ENCODE peak calls at places on chromosomes 12 and 14, in four cellular contexts. J is IMR-90, X is HCT116, P is aorta. H is an unnamed sample.

GRCh38 chr12:56935752-56936151 is 1.5 kb upstream of the SDR9C7 start:
- DNase-seq in P (no peak), X (no peak), J (no peak), H (no peak)

GRCh38 chr12:6841139-6841515 is 402 bp downstream of the GNB3 start:
- DNase-seq in J (no peak), X (no peak), P (no peak), H (no peak)

GRCh38 chr12:83389237-83389996 is 702.7 kb downstream of the TMTC2 start:
- DNase-seq in J (no peak), X (peak), P (no peak), H (no peak)

GRCh38 chr12:52320784-52321400 is at the start of gene KRT83:
- DNase-seq in J (no peak), P (no peak), X (no peak), H (no peak)

GRCh38 chr12:56084958-56085543 is 5.1 kb downstream of the ERBB3 start:
- DNase-seq in P (no peak), J (no peak), X (no peak), H (no peak)

GRCh38 chr12:109757671-109758265 is 44.1 kb downstream of the FAM222A start:
- DNase-seq in J (no peak), X (no peak), P (peak), H (no peak)

GRCh38 chr12:64476844-64477243 is 24.9 kb downstream of the TBK1 start:
- DNase-seq in X (no peak), J (no peak), P (no peak), H (no peak)

GRCh38 chr14:53022593-53022992 is 71.7 kb upstream of the FERMT2 start:
- DNase-seq in J (peak), P (no peak), X (no peak), H (no peak)

GRCh38 chr14:69692542-69693053 is 74.3 kb upstream of the SRSF5 start:
- DNase-seq in P (no peak), J (no peak), X (no peak), H (no peak)

GRCh38 chr12:107818984-107819383 is 44.5 kb downstream of the ASCL4 start:
- DNase-seq in J (peak), X (no peak), P (peak), H (no peak)

GRCh38 chr14:105375635-105376057 is 22.7 kb upstream of the TEX22 start:
- DNase-seq in J (peak), X (no peak), P (no peak), H (no peak)

GRCh38 chr14:36176524-36176923 is at the start of gene PTCSC3:
- DNase-seq in P (no peak), X (no peak), J (no peak), H (no peak)

GRCh38 chr14:54572316-54572715 is 5.4 kb downstream of the SAMD4A start:
- DNase-seq in J (no peak), P (no peak), X (no peak), H (no peak)

GRCh38 chr12:28015165-28015564 is 42.6 kb upstream of the PTHLH start:
- DNase-seq in J (no peak), X (no peak), P (no peak), H (no peak)

GRCh38 chr14:50999726-51000125 is 55.4 kb upstream of the PYGL start:
- DNase-seq in J (no peak), X (no peak), P (no peak), H (no peak)

GRCh38 chr14:93752980-93753561 is 35.2 kb downstream of the PRIMA1 start:
- DNase-seq in J (no peak), P (peak), X (no peak), H (no peak)

GRCh38 chr12:93098077-93098476 is 169.0 kb upstream of the EEA1 start:
- DNase-seq in P (peak), X (peak), J (peak), H (no peak)

GRCh38 chr14:94769413-94770250 is at the start of gene GSC:
- DNase-seq in X (no peak), P (peak), J (peak), H (no peak)

GRCh38 chr12:75623631-75624118 is 112.3 kb upstream of the KRR1 start:
- DNase-seq in J (peak), P (no peak), X (peak), H (no peak)

GRCh38 chr14:58898655-58899316 is 261.0 kb downstream of the DACT1 start:
- DNase-seq in X (no peak), P (no peak), J (peak), H (peak)

GRCh38 chr14:20262642-20263128 is 23.6 kb downstream of the OR11H4 start:
- DNase-seq in X (peak), J (peak), P (no peak), H (peak)

GRCh38 chr12:84701041-84701440 is 211.6 kb downstream of the SLC6A15 start:
- DNase-seq in P (no peak), X (no peak), J (no peak), H (no peak)

GRCh38 chr12:89349814-89350213 is 2.5 kb downstream of the DUSP6 start:
- DNase-seq in P (peak), X (no peak), J (peak), H (no peak)

GRCh38 chr12:11576104-11576503 is 73.4 kb upstream of the ETV6 start:
- DNase-seq in J (peak), P (no peak), X (no peak), H (peak)

GRCh38 chr14:96409701-96410100 is 17.8 kb downstream of the AK7 start:
- DNase-seq in J (no peak), X (peak), P (no peak), H (no peak)

GRCh38 chr12:108386704-108387360 is 47.7 kb upstream of the CMKLR1 start:
- DNase-seq in P (no peak), J (no peak), X (no peak), H (no peak)

GRCh38 chr14:99191663-99192621 is 80.1 kb downstream of the BCL11B start:
- DNase-seq in J (peak), X (no peak), P (peak), H (no peak)

GRCh38 chr14:55398679-55399078 is 13.0 kb downstream of the ATG14 start:
- DNase-seq in X (peak), P (no peak), J (peak), H (peak)

GRCh38 chr12:40325349-40325960 is 100.7 kb downstream of the LRRK2 start:
- DNase-seq in P (no peak), J (peak), X (peak), H (no peak)

GRCh38 chr14:71438684-71439083 is 493.5 kb upstream of the RGS6 start:
- DNase-seq in X (no peak), P (peak), J (peak), H (no peak)

GRCh38 chr14:64303471-64303917 is 9.3 kb upstream of the ESR2 start:
- DNase-seq in X (peak), J (peak), P (no peak), H (peak)

GRCh38 chr12:120711411-120711810 is 1.2 kb downstream of the UNC119B start:
- DNase-seq in J (no peak), P (no peak), X (no peak), H (no peak)

GRCh38 chr14:33188880-33189279 is 250.2 kb downstream of the NPAS3 start:
- DNase-seq in X (no peak), J (no peak), P (no peak), H (no peak)

GRCh38 chr14:104656014-104656714 is 33.3 kb upstream of the INF2 start:
- DNase-seq in X (no peak), J (no peak), P (no peak), H (no peak)

GRCh38 chr12:49776413-49776812 is 35.1 kb downstream of the TMBIM6 start:
- DNase-seq in X (peak), P (peak), J (peak), H (peak)

GRCh38 chr12:119461815-119462214 is 127.3 kb downstream of the CCDC60 start:
- DNase-seq in J (no peak), X (no peak), P (no peak), H (no peak)

GRCh38 chr12:50980545-50980944 is 28.2 kb downstream of the HIGD1C start:
- DNase-seq in X (no peak), P (no peak), J (no peak), H (no peak)
- H3K27ac ChIP-seq in X (no peak), P (no peak), J (no peak), H (no peak)

GRCh38 chr14:77645520-77646230 is 29.2 kb upstream of the SPTLC2 start:
- DNase-seq in X (no peak), J (no peak), P (no peak), H (no peak)

GRCh38 chr14:77641207-77641533 is 24.7 kb upstream of the SPTLC2 start:
- DNase-seq in P (no peak), X (no peak), J (no peak), H (no peak)

GRCh38 chr14:77638738-77639137 is 22.3 kb upstream of the SPTLC2 start:
- DNase-seq in X (no peak), P (no peak), J (peak), H (peak)

GRCh38 chr14:77642407-77642806 is 26.0 kb upstream of the SPTLC2 start:
- DNase-seq in P (no peak), X (no peak), J (no peak), H (no peak)

GRCh38 chr14:77641534-77642341 is 25.3 kb upstream of the SPTLC2 start:
- DNase-seq in J (peak), X (no peak), P (peak), H (no peak)
- H3K27ac ChIP-seq in J (peak), X (no peak), P (no peak), H (no peak)

DNA sequence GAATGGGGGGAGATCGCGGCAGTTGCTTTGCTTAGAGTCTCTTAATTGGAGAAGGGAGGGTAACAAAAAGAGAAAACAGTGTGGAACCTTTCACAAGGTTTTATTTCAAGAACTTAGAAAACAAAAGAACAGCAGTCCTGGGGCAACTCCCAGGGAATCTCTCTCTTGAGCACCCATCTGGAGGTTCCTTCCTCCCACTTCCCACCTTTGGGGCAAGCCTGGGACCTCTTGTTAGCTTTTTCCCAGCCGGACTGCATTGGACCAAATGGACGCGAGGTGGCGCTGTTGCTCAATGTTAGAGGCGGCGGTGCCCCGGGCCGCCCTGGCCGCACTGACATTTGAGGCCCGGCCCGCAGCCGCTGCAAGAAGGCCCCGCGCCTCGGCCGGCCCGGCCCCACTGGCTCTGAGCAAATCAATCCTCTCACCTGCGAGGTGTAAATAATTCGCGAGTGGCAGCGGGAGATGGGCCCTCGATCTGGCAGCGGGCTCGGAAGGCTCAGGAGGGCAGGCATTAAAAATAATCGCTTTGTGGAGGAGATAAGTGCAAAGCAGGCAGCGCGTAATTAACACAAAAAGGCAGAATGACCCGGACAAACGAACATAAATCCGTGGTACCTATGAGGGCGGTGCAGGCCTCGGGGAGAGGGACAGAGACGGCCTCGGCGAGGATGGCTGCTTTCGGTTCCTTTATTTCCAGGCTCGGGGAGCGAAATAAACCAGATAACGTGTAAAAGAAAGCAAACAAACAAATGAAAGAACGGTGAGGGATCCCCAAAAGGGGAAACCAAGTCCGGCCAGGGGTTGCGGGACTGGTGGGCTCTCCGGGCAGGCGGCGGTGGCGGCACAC is 2.7 kb upstream of the HOXC8 start:
- DNase-seq in P (peak), J (peak), X (no peak), H (no peak)
- H3K27ac ChIP-seq in P (no peak), J (no peak), X (no peak), H (no peak)

GRCh38 chr12:25251749-25252148 is 1.0 kb upstream of the KRAS start:
- DNase-seq in J (no peak), P (no peak), X (no peak), H (no peak)
- H3K27ac ChIP-seq in J (no peak), P (no peak), X (no peak), H (no peak)

GRCh38 chr14:102602421-102603292 is 10.2 kb downstream of the RCOR1 start:
- DNase-seq in P (no peak), J (no peak), X (no peak), H (no peak)

GRCh38 chr14:102605026-102605425 is 12.6 kb downstream of the RCOR1 start:
- DNase-seq in J (no peak), X (no peak), P (no peak), H (peak)

GRCh38 chr14:102603293-102603907 is 11.0 kb downstream of the RCOR1 start:
- DNase-seq in P (no peak), J (no peak), X (no peak), H (no peak)

GRCh38 chr14:102606296-102606695 is 13.8 kb downstream of the RCOR1 start:
- DNase-seq in P (no peak), X (no peak), J (no peak), H (no peak)

GRCh38 chr14:102604183-102604582 is 11.7 kb downstream of the RCOR1 start:
- DNase-seq in J (no peak), X (no peak), P (no peak), H (no peak)
- H3K27ac ChIP-seq in J (no peak), X (no peak), P (no peak), H (peak)

DNA sequence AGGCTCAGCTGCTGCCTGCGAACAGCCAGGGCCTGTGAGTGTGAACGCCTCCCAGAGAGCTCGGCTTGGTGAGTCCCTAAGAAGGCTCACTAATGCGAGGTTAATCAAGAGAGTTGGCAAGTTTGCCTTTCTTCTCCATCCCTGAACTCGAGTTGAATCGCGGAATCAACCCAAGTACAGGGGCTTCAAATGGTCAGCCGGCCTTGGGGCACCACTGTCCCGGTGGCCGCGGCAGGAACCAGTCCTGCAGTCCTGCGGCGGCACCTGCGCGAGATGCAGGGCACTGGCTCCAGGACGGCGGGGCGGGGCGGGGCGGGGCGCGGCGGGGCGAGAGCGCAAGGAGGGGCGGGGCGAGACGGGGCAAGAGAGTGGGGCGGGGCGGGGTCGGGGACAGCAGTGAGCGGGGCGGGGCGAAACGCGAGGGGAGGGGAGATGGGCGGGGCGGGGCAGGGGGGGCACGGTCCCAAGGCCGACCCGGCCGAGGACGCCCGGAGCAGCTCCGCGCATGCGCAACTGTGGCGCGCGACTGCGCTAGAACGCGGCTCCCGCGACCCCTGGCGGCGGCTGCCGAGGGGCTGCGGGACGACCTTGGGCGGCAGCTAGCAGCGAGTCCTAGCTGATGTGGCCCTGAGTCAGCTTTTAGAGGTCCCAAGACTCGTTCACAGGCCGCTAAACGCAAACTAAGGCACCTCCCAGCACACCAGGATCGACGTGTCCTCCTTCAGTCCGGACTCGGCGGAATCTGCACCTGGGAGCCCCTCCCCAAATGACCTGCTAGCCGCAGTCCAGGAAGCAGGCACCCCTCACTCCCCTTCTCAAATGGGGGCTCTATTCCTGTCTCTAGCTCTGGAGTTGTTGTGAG is 58.0 kb downstream of the TTC7B start:
- DNase-seq in P (peak), X (peak), J (peak), H (peak)
- H3K27ac ChIP-seq in P (peak), X (peak), J (peak), H (peak)

GRCh38 chr12:42482820-42483533 is 106.6 kb downstream of the PRICKLE1 start:
- DNase-seq in P (peak), J (peak), X (no peak), H (no peak)
- H3K27ac ChIP-seq in P (peak), J (peak), X (peak), H (peak)

GRCh38 chr12:106341086-106341879 is 16.3 kb upstream of the POLR3B start:
- DNase-seq in J (peak), P (no peak), X (no peak), H (no peak)
- H3K27ac ChIP-seq in J (no peak), P (no peak), X (no peak), H (no peak)

DNA sequence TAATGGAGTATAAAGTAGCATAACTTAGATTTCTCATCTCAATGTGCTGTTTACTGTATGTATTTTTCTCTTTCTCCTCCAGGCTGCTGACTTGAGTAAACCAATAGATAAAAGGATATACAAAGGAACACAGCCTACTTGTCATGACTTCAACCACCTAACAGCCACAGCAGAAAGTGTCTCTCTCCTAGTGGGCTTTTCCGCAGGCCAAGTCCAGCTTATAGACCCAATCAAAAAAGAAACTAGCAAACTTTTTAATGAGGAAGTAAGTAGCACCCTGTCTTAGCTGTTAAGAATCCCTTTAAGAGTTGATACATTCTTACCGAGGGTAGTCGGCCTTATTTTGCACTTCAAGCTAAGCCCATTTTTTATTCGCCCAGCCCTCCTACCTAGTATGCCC is 55.2 kb downstream of the WDR20 start:
- DNase-seq in P (no peak), J (no peak), X (no peak), H (no peak)
- H3K27ac ChIP-seq in P (no peak), J (no peak), X (no peak), H (no peak)

DNA sequence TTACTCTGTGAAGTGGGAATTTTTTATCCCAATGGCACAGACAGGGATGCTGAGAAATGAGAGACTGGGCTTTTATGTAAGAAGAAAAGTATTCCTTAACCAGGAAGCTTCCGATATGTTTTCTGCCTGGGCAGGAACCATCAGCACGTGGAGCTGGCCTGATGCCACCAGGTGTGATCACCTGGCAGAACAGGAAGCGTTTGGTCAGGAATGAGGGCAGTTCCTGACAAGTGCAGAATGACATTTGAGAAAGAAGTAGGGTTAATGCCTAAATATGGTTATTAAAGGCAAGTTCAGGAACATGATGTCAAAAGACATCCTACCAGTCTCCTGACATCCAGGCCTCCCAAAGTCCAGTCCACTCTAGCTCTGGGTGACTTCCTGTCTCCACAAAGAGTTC is 210.3 kb downstream of the NUAK1 start:
- DNase-seq in X (no peak), P (no peak), J (no peak), H (peak)
- H3K27ac ChIP-seq in X (no peak), P (no peak), J (no peak), H (peak)

H was measured in epithelial cell of prostate.